ENCODE peak calls at places on chromosomes 7 and 10, in eight cellular contexts. One of them, this sample, is unnamed.

GRCh38 chr10:43174969-43175368 is 36.7 kb downstream of the CSGALNACT2 start:
- DNase-seq in NK-92 treated with Interleukin-12 subunit alpha and Interleukin-12 subunit beta, amount 100 ng/mL, for 24 hours: no peak
- DNase-seq in A172: no peak
- DNase-seq in lung: no peak
- DNase-seq in DMS153: no peak
- DNase-seq in fibroblast of lung: no peak
- DNase-seq in left cardiac atrium: no peak
- DNase-seq in HS-5: no peak
- DNase-seq in this sample: no peak

GRCh38 chr10:11447571-11447970 is 163.9 kb downstream of the USP6NL start:
- DNase-seq in DMS153: no peak
- DNase-seq in lung: no peak
- DNase-seq in HS-5: no peak
- DNase-seq in left cardiac atrium: no peak
- DNase-seq in A172: no peak
- DNase-seq in NK-92 treated with Interleukin-12 subunit alpha and Interleukin-12 subunit beta, amount 100 ng/mL, for 24 hours: no peak
- DNase-seq in fibroblast of lung: no peak
- DNase-seq in this sample: no peak

GRCh38 chr10:93462881-93463280 is 19.3 kb downstream of the MYOF start:
- DNase-seq in left cardiac atrium: no peak
- DNase-seq in NK-92 treated with Interleukin-12 subunit alpha and Interleukin-12 subunit beta, amount 100 ng/mL, for 24 hours: no peak
- DNase-seq in A172: peak
- DNase-seq in fibroblast of lung: peak
- DNase-seq in lung: peak
- DNase-seq in DMS153: peak
- DNase-seq in HS-5: no peak
- DNase-seq in this sample: no peak

GRCh38 chr7:101179117-101179779 is 845 bp downstream of the NAT16 start:
- DNase-seq in A172: no peak
- DNase-seq in NK-92 treated with Interleukin-12 subunit alpha and Interleukin-12 subunit beta, amount 100 ng/mL, for 24 hours: no peak
- DNase-seq in HS-5: no peak
- DNase-seq in lung: no peak
- DNase-seq in left cardiac atrium: no peak
- DNase-seq in fibroblast of lung: no peak
- DNase-seq in DMS153: no peak
- DNase-seq in this sample: no peak

GRCh38 chr10:19832624-19833507 is 16.6 kb downstream of the PLXDC2 start:
- DNase-seq in fibroblast of lung: peak
- DNase-seq in DMS153: no peak
- DNase-seq in left cardiac atrium: no peak
- DNase-seq in lung: no peak
- DNase-seq in A172: no peak
- DNase-seq in NK-92 treated with Interleukin-12 subunit alpha and Interleukin-12 subunit beta, amount 100 ng/mL, for 24 hours: no peak
- DNase-seq in HS-5: no peak
- DNase-seq in this sample: no peak

GRCh38 chr7:98831641-98832221 is 38.1 kb downstream of the TMEM130 start:
- DNase-seq in A172: no peak
- DNase-seq in left cardiac atrium: no peak
- DNase-seq in NK-92 treated with Interleukin-12 subunit alpha and Interleukin-12 subunit beta, amount 100 ng/mL, for 24 hours: peak
- DNase-seq in DMS153: no peak
- DNase-seq in HS-5: no peak
- DNase-seq in lung: no peak
- DNase-seq in fibroblast of lung: no peak
- DNase-seq in this sample: no peak

GRCh38 chr10:63744060-63744941 is 223.1 kb downstream of the REEP3 start:
- DNase-seq in DMS153: no peak
- DNase-seq in A172: no peak
- DNase-seq in lung: no peak
- DNase-seq in NK-92 treated with Interleukin-12 subunit alpha and Interleukin-12 subunit beta, amount 100 ng/mL, for 24 hours: no peak
- DNase-seq in HS-5: peak
- DNase-seq in left cardiac atrium: no peak
- DNase-seq in fibroblast of lung: peak
- DNase-seq in this sample: no peak

GRCh38 chr10:5511885-5512280 is 12.5 kb upstream of the CALML5 start:
- DNase-seq in lung: no peak
- DNase-seq in HS-5: no peak
- DNase-seq in left cardiac atrium: no peak
- DNase-seq in NK-92 treated with Interleukin-12 subunit alpha and Interleukin-12 subunit beta, amount 100 ng/mL, for 24 hours: no peak
- DNase-seq in fibroblast of lung: no peak
- DNase-seq in DMS153: no peak
- DNase-seq in A172: no peak
- DNase-seq in this sample: no peak

GRCh38 chr10:126153686-126154628 is 234.3 kb downstream of the ADAM12 start:
- DNase-seq in HS-5: no peak
- DNase-seq in lung: no peak
- DNase-seq in fibroblast of lung: peak
- DNase-seq in DMS153: no peak
- DNase-seq in NK-92 treated with Interleukin-12 subunit alpha and Interleukin-12 subunit beta, amount 100 ng/mL, for 24 hours: no peak
- DNase-seq in left cardiac atrium: no peak
- DNase-seq in A172: no peak
- DNase-seq in this sample: no peak